ENCODE peak calls at places on chromosomes 13 and 19, in six cellular contexts. H is uterus, K is iris pigment epithelial cell, Q is progenitor cell of endocrine pancreas, J is NCI-H2029, P is kidney. V is an unnamed sample.

GRCh38 chr19:18789883-18790565 is 1.1 kb downstream of the COMP start:
- DNase-seq in H (no peak), K (peak), Q (no peak), J (no peak), P (peak), V (no peak)

GRCh38 chr13:26473571-26474230 is 83.8 kb upstream of the WASF3 start:
- DNase-seq in H (no peak), K (no peak), Q (no peak), J (peak), P (no peak), V (no peak)

GRCh38 chr19:3285647-3286176 is 61.3 kb downstream of the CELF5 start:
- DNase-seq in H (no peak), K (peak), Q (peak), J (peak), P (peak), V (no peak)

GRCh38 chr13:98264877-98265276 is 87.8 kb upstream of the RNF113B start:
- DNase-seq in H (no peak), K (no peak), Q (no peak), J (no peak), P (no peak), V (no peak)

GRCh38 chr19:48997972-48998371 is 4.3 kb downstream of the RUVBL2 start:
- DNase-seq in H (no peak), K (peak), Q (peak), J (no peak), P (no peak), V (no peak)

GRCh38 chr13:107299717-107300116 is 731.8 kb upstream of the ARGLU1 start:
- DNase-seq in H (no peak), K (no peak), Q (no peak), J (no peak), P (no peak), V (no peak)

GRCh38 chr19:2231621-2232221 is 4.4 kb downstream of the PLEKHJ1 start:
- DNase-seq in H (no peak), K (no peak), Q (no peak), J (no peak), P (no peak), V (no peak)

GRCh38 chr19:55041627-55042343 is 3.7 kb upstream of the GP6 start:
- DNase-seq in H (no peak), K (no peak), Q (no peak), J (no peak), P (peak), V (no peak)

GRCh38 chr13:98989469-98990235 is 11.8 kb upstream of the DOCK9 start:
- DNase-seq in H (no peak), K (no peak), Q (no peak), J (no peak), P (no peak), V (no peak)

GRCh38 chr19:5691930-5692784 is 2.1 kb downstream of the RPL36 start:
- DNase-seq in H (no peak), K (no peak), Q (no peak), J (no peak), P (peak), V (no peak)

GRCh38 chr13:102678339-102679122 is 16.3 kb downstream of the METTL21C start:
- DNase-seq in H (no peak), K (no peak), Q (no peak), J (no peak), P (no peak), V (no peak)

GRCh38 chr13:93364166-93364565 is 137.6 kb downstream of the GPC6 start:
- DNase-seq in H (no peak), K (peak), Q (no peak), J (no peak), P (no peak), V (no peak)

GRCh38 chr19:5960005-5961001 is 17.6 kb downstream of the RANBP3 start:
- DNase-seq in H (no peak), K (no peak), Q (no peak), J (peak), P (peak), V (no peak)

GRCh38 chr13:105118577-105118976 is 1416.9 kb downstream of the EFNB2 start:
- DNase-seq in H (no peak), K (no peak), Q (no peak), J (no peak), P (no peak), V (no peak)